ENCODE peak calls at places on chromosomes 1 and 21, in six cellular contexts. D, Y, K, P, M and E are unnamed samples.
A peak's percentile ranks its signal among the peaks of the same experiment; 100 is the strongest.

GRCh38 chr1:101242331-101243050 is 5.7 kb downstream of the S1PR1 start:
- DNase-seq in M (no peak), K (no peak), D (no peak), Y (no peak), P (no peak), E (no peak)

GRCh38 chr1:41330588-41331545 is 30.4 kb upstream of the FOXO6 start:
- DNase-seq in M (no peak), D (peak; percentile 55), P (peak; percentile 7), K (no peak), Y (no peak), E (no peak)

GRCh38 chr1:58824753-58825389 is 41.0 kb upstream of the JUN start:
- DNase-seq in P (peak; percentile 94), M (peak; percentile 92), Y (no peak), K (no peak), D (no peak), E (no peak)

GRCh38 chr1:114320586-114320985 is 166.9 kb upstream of the SYT6 start:
- DNase-seq in M (no peak), D (no peak), K (no peak), Y (no peak), P (no peak), E (no peak)

GRCh38 chr1:100757946-100758345 is 38.4 kb downstream of the VCAM1 start:
- DNase-seq in D (peak; percentile 13), M (no peak), P (no peak), Y (no peak), K (peak; percentile 92), E (no peak)

GRCh38 chr1:98660941-98661543 is 479 bp upstream of the SNX7 start:
- DNase-seq in P (no peak), Y (no peak), M (no peak), D (no peak), K (peak; percentile 12), E (no peak)

GRCh38 chr1:6399294-6399693 is 5.7 kb upstream of the ACOT7 start:
- DNase-seq in K (no peak), Y (no peak), M (no peak), P (no peak), D (no peak), E (no peak)

GRCh38 chr1:75723989-75724471 is 479 bp upstream of the ACADM start:
- DNase-seq in P (peak; percentile 86), K (peak; percentile 85), D (peak; percentile 94), Y (peak; percentile 55), M (peak; percentile 80), E (no peak)

GRCh38 chr1:66526036-66526435 is 7.9 kb upstream of the SGIP1 start:
- DNase-seq in Y (no peak), D (no peak), M (no peak), K (peak; percentile 73), P (no peak), E (no peak)

GRCh38 chr21:44697811-44698734 is 1.1 kb downstream of the KRTAP10-12 start:
- DNase-seq in K (no peak), D (no peak), P (peak; percentile 10), Y (no peak), M (no peak), E (no peak)

GRCh38 chr1:81912383-81912782 is 111.6 kb downstream of the ADGRL2 start:
- DNase-seq in K (no peak), Y (no peak), D (no peak), M (no peak), P (no peak), E (no peak)

GRCh38 chr1:90201467-90202358 is 206.8 kb downstream of the ZNF326 start:
- DNase-seq in M (no peak), K (no peak), Y (no peak), D (no peak), P (no peak), E (no peak)

GRCh38 chr1:180586671-180587155 is 27.9 kb downstream of the OVAAL start:
- DNase-seq in K (no peak), M (peak; percentile 47), D (peak; percentile 73), Y (no peak), P (peak; percentile 66), E (no peak)

GRCh38 chr1:40902634-40902897 is 40.4 kb upstream of the CITED4 start:
- DNase-seq in K (no peak), Y (no peak), D (no peak), P (no peak), M (peak; percentile 68), E (no peak)

GRCh38 chr21:45670731-45671130 is 27.2 kb downstream of the PCBP3 start:
- DNase-seq in D (no peak), K (no peak), Y (no peak), M (no peak), P (no peak), E (no peak)

GRCh38 chr1:204503122-204503912 is 8.7 kb upstream of the PIK3C2B start:
- DNase-seq in M (no peak), Y (no peak), D (peak; percentile 83), K (peak; percentile 71), P (peak; percentile 61), E (no peak)

GRCh38 chr1:246595146-246595545 is 28.9 kb downstream of the CNST start:
- DNase-seq in P (no peak), K (no peak), M (no peak), Y (no peak), D (no peak), E (no peak)

GRCh38 chr21:25350056-25350455 is 257.2 kb downstream of the MRPL39 start:
- DNase-seq in K (peak; percentile 26), M (no peak), Y (no peak), P (no peak), D (peak; percentile 11), E (no peak)

GRCh38 chr1:53122194-53122846 is 20.1 kb downstream of the SLC1A7 start:
- DNase-seq in Y (no peak), P (no peak), K (no peak), M (no peak), D (no peak), E (no peak)

GRCh38 chr1:64471724-64472276 is 1.9 kb downstream of the CACHD1 start:
- DNase-seq in Y (no peak), K (no peak), D (no peak), M (no peak), P (no peak), E (no peak)

GRCh38 chr21:28554660-28555475 is 437.8 kb downstream of the LTN1 start:
- DNase-seq in D (no peak), K (no peak), P (no peak), M (no peak), Y (no peak), E (no peak)

GRCh38 chr1:54117815-54118563 is 34.8 kb downstream of the CDCP2 start:
- DNase-seq in D (no peak), M (peak; percentile 23), Y (no peak), K (peak; percentile 26), P (no peak), E (no peak)

GRCh38 chr1:26050255-26050640 is 4.3 kb upstream of the SLC30A2 start:
- DNase-seq in K (no peak), Y (no peak), P (no peak), M (no peak), D (no peak), E (no peak)

GRCh38 chr1:231420959-231421615 is 1.0 kb downstream of the EGLN1 start:
- DNase-seq in P (peak; percentile 57), Y (peak; percentile 12), D (peak; percentile 83), M (peak; percentile 43), K (peak; percentile 75), E (peak; percentile 72)

DNA sequence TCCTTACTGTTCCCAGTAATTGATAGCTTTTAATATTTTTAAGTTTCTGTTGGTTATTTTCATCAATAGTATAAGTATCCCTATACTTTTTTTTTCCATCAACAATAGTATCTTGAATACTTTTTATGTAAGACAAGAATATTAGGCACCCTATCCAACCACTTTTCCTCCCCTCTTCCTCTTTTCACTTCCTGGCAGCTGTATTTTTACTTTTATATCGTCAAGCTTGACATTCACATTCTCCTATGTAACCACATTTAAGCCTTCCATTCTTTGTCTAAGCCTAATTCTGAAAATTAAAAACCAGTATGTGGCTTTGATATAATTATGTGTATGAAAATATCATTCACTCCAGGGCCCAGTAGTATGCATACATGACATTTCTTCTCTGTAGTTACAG is 9.3 kb downstream of the TMEM39B start:
- DNase-seq in K (no peak), P (no peak), M (no peak), D (no peak), Y (no peak), E (no peak)
- H3K36me3 ChIP-seq in K (peaks cover 22% of the 10 kb centered on the region), P (no peaks in the 10 kb centered on the region), M (peaks cover 11% of the 10 kb centered on the region), D (peaks cover 51% of the 10 kb centered on the region), Y (peaks cover 12% of the 10 kb centered on the region), E (peaks cover 6% of the 10 kb centered on the region)

DNA sequence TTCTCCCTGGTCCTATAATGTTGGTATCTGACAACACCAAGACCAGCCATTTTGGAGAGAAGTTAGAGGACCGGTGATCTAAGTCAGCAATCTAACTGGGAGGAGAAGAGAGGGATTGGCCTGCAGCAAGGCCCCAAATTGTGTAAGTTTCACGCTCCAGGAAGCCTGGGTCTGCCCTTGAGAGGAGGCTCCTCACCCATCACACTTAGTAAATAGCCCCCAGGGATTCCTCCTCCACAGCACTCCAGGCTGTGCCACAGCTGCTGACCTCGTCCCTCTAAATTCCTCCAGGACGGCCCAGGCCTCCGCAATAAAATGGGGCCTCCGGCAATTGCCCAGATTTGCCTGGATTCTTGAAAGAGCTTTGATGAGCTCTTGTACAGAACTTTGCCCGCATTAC is 90.3 kb downstream of the LAMC2 start:
- DNase-seq in P (no peak), K (no peak), M (no peak), D (no peak), Y (no peak), E (no peak)
- H3K4me3 ChIP-seq in P (no peak overlapping the region), K (no peak overlapping the region), M (no peak overlapping the region), D (no peak overlapping the region), Y (no peak overlapping the region), E (no peak overlapping the region)

GRCh38 chr1:154476791-154477190 is 25.2 kb upstream of the TDRD10 start:
- DNase-seq in Y (no peak), K (no peak), M (no peak), D (no peak), P (no peak), E (no peak)

GRCh38 chr1:154481058-154481457 is 21.0 kb upstream of the TDRD10 start:
- DNase-seq in P (no peak), Y (no peak), D (no peak), M (no peak), K (no peak), E (no peak)

GRCh38 chr1:154479764-154480421 is 22.1 kb upstream of the TDRD10 start:
- DNase-seq in D (peak; percentile 87), P (peak; percentile 83), Y (peak; percentile 42), M (peak; percentile 65), K (peak; percentile 83), E (no peak)

GRCh38 chr1:154478013-154478412 is 24.0 kb upstream of the TDRD10 start:
- DNase-seq in Y (no peak), P (peak; percentile 92), D (no peak), K (no peak), M (no peak), E (no peak)

GRCh38 chr1:154478639-154479038 is 23.4 kb upstream of the TDRD10 start:
- DNase-seq in P (peak; percentile 56), Y (no peak), M (peak; percentile 18), K (no peak), D (no peak), E (no peak)
- TF ChIP-seq CTCF in P (peak; percentile 20), Y (no peak), M (peak; percentile 55), K (no peak), D (peak; percentile 47), E (peak; percentile 9)

GRCh38 chr1:32831878-32832277 is 14.4 kb downstream of the S100PBP start:
- DNase-seq in M (no peak), D (no peak), K (no peak), P (no peak), Y (no peak), E (no peak)
- H3K36me3 ChIP-seq in M (peaks cover 33% of the 10 kb centered on the region), D (peaks cover 90% of the 10 kb centered on the region), K (peaks cover 39% of the 10 kb centered on the region), P (peaks cover 9% of the 10 kb centered on the region), Y (peaks cover 24% of the 10 kb centered on the region), E (peaks cover 6% of the 10 kb centered on the region)